ENCODE peak calls at places on chromosomes 4 and X, in ten cellular contexts. P is pancreas, U is suprapubic skin, K is astrocyte, H is thoracic aorta, W is fibroblast of lung, D is colonic mucosa, T is fibroblast of the aortic adventitia, Y is uterus, O is A549. S is an unnamed sample.

GRCh38 chr4:152630361-152630760 is 49.4 kb downstream of the TMEM154 start:
- DNase-seq in P (no peak), U (no peak), W (no peak), K (no peak), Y (no peak), D (no peak), T (no peak), H (no peak), O (no peak), S (no peak)

GRCh38 chrX:14872355-14872754 is 514 bp downstream of the FANCB start:
- DNase-seq in T (no peak), K (no peak), P (no peak), U (no peak), Y (no peak), O (no peak), H (no peak), W (no peak), D (no peak), S (no peak)

GRCh38 chr4:36189511-36190226 is 54.6 kb downstream of the ARAP2 start:
- DNase-seq in P (no peak), O (no peak), K (no peak), U (no peak), W (no peak), D (no peak), Y (no peak), T (no peak), H (no peak), S (no peak)

GRCh38 chrX:17531500-17531899 is 156.5 kb downstream of the NHS start:
- DNase-seq in D (no peak), K (no peak), T (no peak), P (no peak), O (no peak), Y (no peak), W (no peak), U (no peak), H (no peak), S (no peak)

GRCh38 chrX:136823175-136823574 is 42.4 kb upstream of the ARHGEF6 start:
- DNase-seq in T (peak; percentile 18), D (no peak), Y (no peak), K (peak; percentile 28), U (no peak), H (no peak), P (no peak), O (no peak), W (peak; percentile 10), S (no peak)

GRCh38 chrX:126137899-126138298 is 28.2 kb downstream of the DCAF12L2 start:
- DNase-seq in T (no peak), U (no peak), H (no peak), K (no peak), W (no peak), P (no peak), Y (no peak), D (no peak), O (peak; percentile 3), S (no peak)

GRCh38 chrX:153946910-153947769 is 2.7 kb upstream of the RENBP start:
- DNase-seq in D (peak; percentile 84), W (peak; percentile 80), P (peak; percentile 66), T (peak; percentile 78), O (peak; percentile 87), K (peak; percentile 47), U (no peak), Y (no peak), H (no peak), S (peak; percentile 79)

GRCh38 chr4:141636077-141636770 is at the start of gene IL15:
- DNase-seq in O (peak; percentile 66), D (peak; percentile 94), Y (peak; percentile 59), T (peak; percentile 45), W (peak; percentile 60), U (peak; percentile 74), K (no peak), H (peak; percentile 36), P (peak; percentile 74), S (peak; percentile 52)

GRCh38 chr4:103002551-103002950 is 17.0 kb downstream of the SLC9B1 start:
- DNase-seq in T (peak; percentile 36), W (peak; percentile 34), H (no peak), Y (no peak), U (no peak), O (no peak), D (no peak), P (no peak), K (peak; percentile 12), S (no peak)

GRCh38 chrX:106177106-106177981 is 9.2 kb downstream of the PWWP3B start:
- DNase-seq in H (no peak), P (peak; percentile 24), O (no peak), W (peak; percentile 14), T (no peak), K (peak; percentile 20), Y (peak; percentile 71), U (no peak), D (no peak), S (peak; percentile 80)

GRCh38 chr4:74123065-74123728 is 24.2 kb upstream of the CXCL2 start:
- DNase-seq in K (no peak), T (peak; percentile 85), U (no peak), W (peak; percentile 82), O (peak; percentile 77), P (peak; percentile 32), H (no peak), D (no peak), Y (no peak), S (no peak)

GRCh38 chr4:85700362-85700761 is 225.4 kb downstream of the ARHGAP24 start:
- DNase-seq in W (no peak), P (no peak), U (no peak), K (no peak), Y (no peak), D (no peak), T (no peak), O (no peak), H (no peak), S (no peak)
- TF ChIP-seq CTCF in W (no peak), P (no peak), U (no peak), K (no peak), Y (no peak), D (no peak), T (no peak), O (no peak), H (no peak), S (no peak)

GRCh38 chr4:98932539-98932938 is 3.6 kb upstream of the EIF4E start:
- DNase-seq in P (no peak), O (no peak), U (no peak), H (no peak), T (peak; percentile 34), Y (no peak), D (no peak), W (no peak), K (peak; percentile 45), S (no peak)

GRCh38 chr4:98929341-98930267 is 671 bp upstream of the EIF4E start:
- DNase-seq in U (peak; percentile 83), T (peak; percentile 91), W (peak; percentile 93), D (peak; percentile 74), O (peak; percentile 91), H (peak; percentile 70), P (peak; percentile 49), K (peak; percentile 98), Y (peak; percentile 82), S (peak; percentile 26)

GRCh38 chr4:98928131-98928504 is 815 bp downstream of the EIF4E start:
- DNase-seq in O (peak; percentile 83), W (peak; percentile 77), Y (peak; percentile 60), D (peak; percentile 80), P (peak; percentile 56), U (peak; percentile 78), T (peak; percentile 67), K (peak; percentile 74), H (peak; percentile 48), S (peak; percentile 69)

GRCh38 chr4:98930311-98930865 is 1.5 kb upstream of the EIF4E start:
- DNase-seq in P (no peak), O (no peak), T (no peak), U (no peak), Y (no peak), D (no peak), W (no peak), H (no peak), K (no peak), S (no peak)

DNA sequence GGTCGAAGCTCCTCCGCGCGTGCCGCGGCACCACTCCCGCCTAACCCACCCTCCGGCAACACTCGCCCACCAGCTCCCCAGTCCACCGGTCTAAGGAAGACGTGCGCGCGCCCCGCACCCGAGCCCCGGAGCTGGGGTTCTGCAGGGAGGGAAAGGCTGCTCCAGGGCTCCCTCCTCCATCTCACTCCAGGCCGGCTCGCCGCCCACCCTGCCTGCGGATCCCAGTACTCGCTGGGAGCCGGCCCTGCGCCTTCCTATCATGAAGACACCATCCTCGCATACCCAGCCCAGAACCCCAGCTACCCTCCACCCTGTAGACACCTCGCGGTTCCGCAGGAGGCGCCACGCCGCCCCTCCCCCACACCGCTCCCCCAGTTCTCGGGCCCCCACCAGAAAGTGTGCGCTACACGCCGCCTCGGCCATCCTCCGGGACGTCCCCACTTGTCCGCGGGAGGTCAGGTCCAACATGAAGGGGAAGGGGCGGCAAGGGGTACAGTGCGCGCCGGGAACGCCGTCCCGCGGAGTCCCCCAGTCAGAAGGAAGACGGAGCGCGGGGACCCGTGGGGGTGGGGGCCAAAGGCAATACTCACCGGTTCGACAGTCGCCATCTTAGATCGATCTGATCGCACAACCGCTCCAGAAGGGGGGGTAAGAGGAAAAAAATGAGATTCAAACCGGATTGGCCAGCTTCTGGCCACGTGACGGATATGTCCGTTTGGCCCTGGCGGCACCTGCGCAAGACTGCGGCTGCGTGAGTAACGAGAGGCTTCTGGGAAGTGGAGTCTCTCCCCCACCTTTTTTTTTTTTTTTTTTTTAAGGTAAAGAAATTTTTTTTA is at the start of gene EIF4E:
- DNase-seq in U (peak; percentile 98), T (peak; percentile 99), W (peak; percentile 99), Y (peak; percentile 98), D (peak; percentile 97), P (peak; percentile 99), H (peak; percentile 87), O (peak; percentile 98), K (peak; percentile 97), S (peak; percentile 90)
- TF ChIP-seq CTCF in U (peak; percentile 15), T (peak; percentile 25), W (no peak), Y (peak; percentile 0), D (no peak), P (no peak), H (peak; percentile 15), O (no peak), K (no peak), S (no peak)

GRCh38 chr4:21447320-21448055 is 501.1 kb downstream of the KCNIP4 start:
- DNase-seq in T (no peak), K (no peak), D (no peak), W (no peak), P (no peak), U (no peak), O (no peak), H (no peak), Y (no peak), S (no peak)
- TF ChIP-seq CTCF in T (no peak), K (no peak), D (no peak), W (no peak), P (no peak), U (no peak), O (no peak), H (no peak), Y (no peak), S (no peak)

DNA sequence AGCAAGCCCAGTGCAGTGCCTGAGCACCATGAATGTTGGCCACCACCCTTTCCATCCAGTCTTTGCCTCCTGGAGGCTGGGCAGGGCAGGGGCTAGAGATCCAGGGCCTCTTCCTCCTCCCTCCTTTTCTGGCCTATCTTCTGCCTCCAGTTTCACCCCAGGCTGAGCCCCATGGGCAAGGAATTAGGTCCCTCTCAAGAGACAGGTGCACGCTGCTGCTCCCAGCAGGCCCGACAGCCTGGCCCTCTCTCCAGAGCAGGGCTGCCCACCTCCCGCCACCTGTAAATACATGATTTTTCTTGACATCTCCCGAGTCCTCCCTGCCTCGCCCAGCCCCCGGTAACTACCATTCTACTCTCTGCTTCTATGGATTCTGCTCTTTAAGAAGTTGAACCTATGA is 57.2 kb upstream of the PSAPL1 start:
- DNase-seq in H (no peak), K (no peak), D (no peak), P (no peak), U (no peak), O (no peak), Y (no peak), T (no peak), W (no peak), S (no peak)
- TF ChIP-seq CTCF in H (no peak), K (no peak), D (no peak), P (no peak), U (no peak), O (no peak), Y (no peak), T (no peak), W (no peak), S (no peak)